ENCODE peak calls at places on chromosome 12, in six cellular contexts. Y is HEK293T, U is esophagus squamous epithelium, A is NCI-H2107, F is PC-3, H is glutamatergic neuron. T is an unnamed sample.

GRCh38 chr12:25458047-25458552 is 95.0 kb downstream of the LMNTD1 start:
- DNase-seq in Y (peak), U (no peak), A (no peak), F (peak), H (no peak), T (no peak)

GRCh38 chr12:92771011-92771410 is 68.2 kb downstream of the PLEKHG7 start:
- DNase-seq in Y (no peak), U (no peak), A (no peak), F (no peak), H (no peak), T (no peak)

GRCh38 chr12:130748786-130749185 is 32.7 kb upstream of the RIMBP2 start:
- DNase-seq in Y (no peak), U (no peak), A (no peak), F (peak), H (no peak), T (no peak)

GRCh38 chr12:31219521-31219920 is 106.4 kb downstream of the SINHCAF start:
- DNase-seq in Y (no peak), U (no peak), A (no peak), F (no peak), H (no peak), T (no peak)

GRCh38 chr12:4719821-4720636 is at the start of gene GALNT8:
- DNase-seq in Y (no peak), U (no peak), A (no peak), F (peak), H (no peak), T (no peak)

GRCh38 chr12:131066207-131066885 is 112.6 kb downstream of the ADGRD1 start:
- DNase-seq in Y (no peak), U (no peak), A (no peak), F (no peak), H (no peak), T (no peak)

GRCh38 chr12:123071401-123072304 is 79.2 kb downstream of the PITPNM2 start:
- DNase-seq in Y (no peak), U (no peak), A (no peak), F (no peak), H (no peak), T (no peak)

GRCh38 chr12:114926341-114926740 is 242.4 kb upstream of the TBX3 start:
- DNase-seq in Y (no peak), U (no peak), A (no peak), F (no peak), H (no peak), T (no peak)

GRCh38 chr12:115375188-115375991 is 691.4 kb upstream of the TBX3 start:
- DNase-seq in Y (no peak), U (no peak), A (no peak), F (peak), H (no peak), T (no peak)

GRCh38 chr12:32265920-32266319 is 133.4 kb upstream of the FGD4 start:
- DNase-seq in Y (no peak), U (no peak), A (no peak), F (no peak), H (no peak), T (no peak)

GRCh38 chr12:113581342-113581741 is 109.7 kb upstream of the LHX5 start:
- DNase-seq in Y (no peak), U (no peak), A (no peak), F (no peak), H (no peak), T (no peak)

GRCh38 chr12:116266631-116267349 is 10.7 kb downstream of the MED13L start:
- DNase-seq in Y (no peak), U (no peak), A (no peak), F (no peak), H (no peak), T (no peak)

GRCh38 chr12:107107381-107107780 is 14.0 kb upstream of the CRY1 start:
- DNase-seq in Y (no peak), U (no peak), A (no peak), F (no peak), H (no peak), T (no peak)

GRCh38 chr12:83086023-83086422 is 399.3 kb downstream of the TMTC2 start:
- DNase-seq in Y (no peak), U (no peak), A (no peak), F (no peak), H (no peak), T (no peak)

GRCh38 chr12:113547157-113547556 is 75.5 kb upstream of the LHX5 start:
- DNase-seq in Y (no peak), U (no peak), A (no peak), F (no peak), H (no peak), T (no peak)

GRCh38 chr12:112750971-112751370 is 40.6 kb upstream of the RPH3A start:
- DNase-seq in Y (no peak), U (no peak), A (no peak), F (peak), H (no peak), T (no peak)

GRCh38 chr12:58346032-58346632 is 404.8 kb downstream of the ATP23 start:
- DNase-seq in Y (peak), U (no peak), A (no peak), F (peak), H (no peak), T (peak)

GRCh38 chr12:78146365-78146772 is 315.7 kb downstream of the NAV3 start:
- DNase-seq in Y (peak), U (no peak), A (no peak), F (peak), H (no peak), T (peak)

GRCh38 chr12:62158416-62159360 is 101.5 kb upstream of the USP15 start:
- DNase-seq in Y (no peak), U (no peak), A (no peak), F (no peak), H (no peak), T (no peak)

GRCh38 chr12:133046698-133047097 is 9.4 kb downstream of the ZNF84 start:
- DNase-seq in Y (no peak), U (no peak), A (no peak), F (no peak), H (no peak), T (no peak)

T was measured in SK-N-DZ.